ENCODE peak calls at places on chromosome 18, in five cellular contexts. K is smooth muscle cell of the brain vasculature, Q is RPMI7951, F is stromal cell of bone marrow, O is iPS-NIHi11. L is an unnamed sample.
A peak's percentile ranks its signal among the peaks of the same experiment; 100 is the strongest.

GRCh38 chr18:51383711-51384110 is 186.2 kb upstream of the MEX3C start:
- DNase-seq in K (no peak), Q (no peak), F (no peak), O (no peak), L (no peak)

GRCh38 chr18:56995579-56996194 is 151.2 kb upstream of the BOD1L2 start:
- DNase-seq in K (no peak), Q (no peak), F (no peak), O (no peak), L (no peak)

GRCh38 chr18:62324917-62325805 is at the start of gene TNFRSF11A:
- DNase-seq in K (no peak), Q (no peak), F (no peak), O (peak; percentile 92), L (no peak)

GRCh38 chr18:63178526-63178880 is 141.1 kb downstream of the BCL2 start:
- DNase-seq in K (no peak), Q (no peak), F (no peak), O (no peak), L (no peak)

GRCh38 chr18:32244863-32245262 is 55.0 kb downstream of the MEP1B start:
- DNase-seq in K (no peak), Q (no peak), F (no peak), O (no peak), L (no peak)

GRCh38 chr18:58495634-58496033 is 133.3 kb downstream of the ALPK2 start:
- DNase-seq in K (no peak), Q (no peak), F (no peak), O (no peak), L (no peak)

GRCh38 chr18:4283746-4284291 is 171.3 kb downstream of the DLGAP1 start:
- DNase-seq in K (no peak), Q (no peak), F (no peak), O (no peak), L (no peak)

GRCh38 chr18:58350526-58350925 is 278.4 kb downstream of the ALPK2 start:
- DNase-seq in K (no peak), Q (no peak), F (no peak), O (no peak), L (no peak)

GRCh38 chr18:62505669-62506494 is 16.9 kb upstream of the ZCCHC2 start:
- DNase-seq in K (no peak), Q (peak; percentile 29), F (no peak), O (no peak), L (no peak)

GRCh38 chr18:77366725-77367641 is 117.3 kb downstream of the GALR1 start:
- DNase-seq in K (no peak), Q (peak; percentile 64), F (peak; percentile 18), O (no peak), L (no peak)